ENCODE peak calls at places on chromosomes 16 and 17, in nine cellular contexts. N is transverse colon, V is breast epithelium, F is HCT116, W is endothelial cell of umbilical vein, J is sigmoid colon, H is prostate gland, R is H1, E is spleen. X is an unnamed sample. For H3K9me3, the result is how much of the 10 kb centered on the place peaks cover.

GRCh38 chr16:27285676-27286196 is 17.2 kb upstream of the NSMCE1 start:
- DNase-seq in V (no peak), E (no peak), R (no peak), W (no peak), F (no peak), H (no peak), J (no peak), N (peak), X (no peak)

GRCh38 chr17:40615295-40615988 is 32.2 kb downstream of the SMARCE1 start:
- DNase-seq in F (peak), J (no peak), H (peak), R (peak), E (no peak), N (peak), V (peak), W (peak), X (peak)

GRCh38 chr17:51275381-51275780 is 15.0 kb downstream of the UTP18 start:
- DNase-seq in N (no peak), J (no peak), E (no peak), R (no peak), V (no peak), F (no peak), W (no peak), H (no peak), X (no peak)

GRCh38 chr17:77527836-77528505 is 387.2 kb downstream of the SEC14L1 start:
- DNase-seq in V (no peak), R (no peak), F (no peak), H (no peak), J (peak), E (peak), N (no peak), W (no peak), X (peak)

GRCh38 chr16:24999856-25000447 is 15.2 kb downstream of the ARHGAP17 start:
- DNase-seq in J (no peak), N (no peak), R (no peak), F (no peak), H (no peak), V (no peak), E (no peak), W (no peak), X (peak)

GRCh38 chr17:17150450-17150804 is 55.7 kb downstream of the PLD6 start:
- DNase-seq in R (no peak), V (no peak), N (no peak), H (no peak), W (no peak), F (no peak), E (no peak), J (no peak), X (no peak)

GRCh38 chr17:52026075-52026474 is 132.4 kb downstream of the CA10 start:
- DNase-seq in E (no peak), W (no peak), R (no peak), J (no peak), V (no peak), H (no peak), N (no peak), F (no peak), X (no peak)

GRCh38 chr16:27352026-27352425 is 38.3 kb downstream of the IL4R start:
- DNase-seq in E (no peak), V (no peak), W (no peak), N (no peak), J (no peak), R (no peak), H (no peak), F (no peak), X (no peak)

GRCh38 chr16:68960910-68961309 is 117.6 kb downstream of the TANGO6 start:
- DNase-seq in W (no peak), V (no peak), E (no peak), R (no peak), J (no peak), F (no peak), H (no peak), N (no peak), X (no peak)
- TF ChIP-seq POLR2AphosphoS5 in W (no peak), V (no peak), E (no peak), R (no peak), J (no peak), F (no peak), H (no peak), N (no peak), X (no peak)

GRCh38 chr16:31764103-31764502 is 109.5 kb upstream of the ZNF267 start:
- DNase-seq in V (no peak), F (no peak), W (no peak), R (no peak), J (no peak), H (no peak), E (no peak), N (no peak), X (no peak)

DNA sequence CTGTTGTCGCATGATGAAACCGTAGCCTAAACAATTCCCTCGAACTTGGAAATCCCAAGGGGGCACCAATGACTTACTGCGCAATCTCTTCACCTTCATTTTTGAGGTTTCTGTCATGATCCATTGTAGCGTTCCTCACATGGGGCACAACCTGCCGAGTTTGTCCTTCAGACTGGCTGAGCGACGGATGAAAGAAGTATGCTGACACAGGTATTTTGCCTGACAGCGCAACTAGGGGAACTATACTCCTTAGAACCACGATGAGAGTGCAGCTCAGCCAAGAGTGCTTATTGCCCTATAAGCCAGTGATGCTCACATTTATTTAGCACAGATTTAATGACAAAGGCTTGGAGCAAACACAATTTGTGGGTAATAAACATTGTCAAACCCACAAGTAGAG is 106.3 kb upstream of the ZNF267 start:
- DNase-seq in F (no peak), R (no peak), V (no peak), E (no peak), N (no peak), W (no peak), J (no peak), H (no peak), X (no peak)
- H3K9me3 ChIP-seq in F (under half), R (half or more), V (half or more), E (half or more), N (half or more), W (under half), J (under half), H (under half), X (half or more)

DNA sequence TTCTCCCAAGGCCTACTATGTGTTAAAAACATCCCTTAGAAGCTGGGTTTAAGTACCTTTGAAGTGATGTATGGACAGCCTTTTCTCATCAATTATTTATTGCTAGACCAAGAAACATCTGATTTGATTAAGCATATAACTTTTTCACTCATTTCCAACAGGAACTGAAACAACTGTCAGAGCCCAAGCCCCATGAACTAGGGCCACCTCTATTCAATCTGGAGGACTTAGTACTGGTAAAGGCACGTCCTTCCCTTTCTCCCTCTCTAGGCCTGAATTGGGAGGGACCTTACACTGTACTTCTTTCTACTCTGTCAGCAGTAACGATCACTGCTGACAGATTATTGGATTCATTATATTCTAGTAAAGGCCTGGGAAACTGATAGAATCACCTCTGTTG is 612.0 kb upstream of the CDH8 start:
- DNase-seq in E (no peak), J (no peak), R (no peak), V (no peak), F (no peak), W (no peak), N (no peak), H (no peak), X (no peak)
- TF ChIP-seq POLR2A in E (no peak), J (no peak), R (no peak), V (no peak), F (no peak), W (no peak), N (no peak), H (no peak), X (no peak)

DNA sequence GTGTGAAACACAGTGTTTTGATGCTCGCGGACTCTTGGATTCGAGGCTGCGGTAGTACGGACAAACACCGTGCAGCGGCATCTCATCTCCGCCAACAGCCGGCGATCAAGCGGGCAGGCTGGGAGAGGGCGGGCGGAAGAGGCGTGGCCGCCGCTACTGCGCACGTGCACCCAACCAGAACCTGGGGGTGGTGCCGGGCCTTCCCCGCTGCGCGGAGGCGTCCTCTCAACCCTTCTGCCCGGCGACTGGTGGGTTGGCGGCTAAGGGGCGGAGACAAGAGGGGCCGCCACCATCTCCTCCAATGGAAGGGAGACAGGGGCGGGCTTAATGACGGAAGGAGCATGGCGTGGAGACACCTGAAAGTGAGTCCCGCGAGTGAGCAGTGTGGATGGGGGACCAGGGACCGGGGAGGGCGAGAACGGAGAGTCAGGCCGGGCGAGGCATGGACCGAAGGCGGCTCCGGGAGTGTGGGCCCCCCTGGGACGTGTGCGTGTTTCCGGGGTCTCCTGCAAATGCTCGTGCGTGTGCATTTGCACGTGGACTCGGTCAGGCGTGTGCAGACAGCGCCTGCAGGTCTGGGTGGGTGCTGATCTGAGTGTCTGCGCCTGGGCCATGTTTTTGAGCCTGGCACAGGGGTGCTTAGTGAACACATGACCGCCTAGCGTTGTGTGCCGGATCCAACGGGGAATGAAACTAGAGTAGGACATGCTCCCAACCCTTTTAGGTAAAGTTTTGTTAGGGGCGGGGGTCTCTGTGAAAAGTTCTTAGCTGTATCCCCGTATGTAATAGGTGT is at the start of gene DHODH:
- DNase-seq in F (peak), N (peak), E (peak), R (peak), H (peak), W (peak), J (peak), V (peak), X (peak)
- TF ChIP-seq POLR2AphosphoS5 in F (peak), N (peak), E (peak), R (peak), H (peak), W (peak), J (peak), V (peak), X (peak)

GRCh38 chr16:847681-848445 is 47.3 kb upstream of the GNG13 start:
- DNase-seq in R (no peak), F (no peak), N (no peak), H (no peak), J (peak), W (no peak), V (no peak), E (no peak), X (no peak)
- H3K9me3 ChIP-seq in R (under half), F (under half), N (under half), H (under half), J (under half), W (under half), V (under half), E (under half), X (under half)

X was measured in stomach.